ENCODE peak calls at places on chromosome 1, in ten cellular contexts. A is heart right ventricle; W is GM19239; Z is activated CD4-positive, alpha-beta T cell treated with anti-CD3 and anti-CD28 coated beads, Interleukin-2, amount 50 U/mL, for 1 hour; H is stimulated activated CD8-positive, alpha-beta memory T cell treated with anti-CD3 and anti-CD28 coated beads, Interleukin-4, amount 100 ng/mL, for 4 hours; X is NCI-H1694 treated with DMSO at 0.1 percent for 48 hours; G is HCEC 1CT; O is GM23338; K is stimulated activated CD4-positive, alpha-beta T cell treated with anti-CD3 and anti-CD28 coated beads, Interleukin-2, amount 100 ng/mL, for 48 hours; U is testis. T is an unnamed sample.

GRCh38 chr1:70495370-70495769 is 84.3 kb downstream of the CTH start:
- DNase-seq in A (no peak), W (no peak), Z (no peak), H (no peak), X (no peak), G (no peak), O (no peak), K (no peak), U (no peak), T (no peak)

GRCh38 chr1:6082430-6082971 is 36.8 kb downstream of the KCNAB2 start:
- DNase-seq in A (no peak), W (no peak), Z (no peak), H (no peak), X (peak), G (no peak), O (peak), K (no peak), U (peak), T (no peak)

GRCh38 chr1:86200901-86201300 is 44.3 kb upstream of the COL24A1 start:
- DNase-seq in A (no peak), W (no peak), Z (no peak), H (no peak), X (no peak), G (no peak), O (no peak), K (no peak), U (no peak), T (no peak)

GRCh38 chr1:174023438-174023837 is 1.3 kb upstream of the RC3H1 start:
- DNase-seq in A (no peak), W (no peak), Z (no peak), H (no peak), X (no peak), G (no peak), O (peak), K (no peak), U (no peak), T (no peak)

GRCh38 chr1:2091611-2092604 is 41.7 kb downstream of the PRKCZ start:
- DNase-seq in A (peak), W (peak), Z (peak), H (no peak), X (no peak), G (no peak), O (peak), K (peak), U (peak), T (no peak)

GRCh38 chr1:146012703-146013565 is 8.6 kb downstream of the HJV start:
- DNase-seq in A (no peak), W (no peak), Z (peak), H (no peak), X (peak), G (peak), O (peak), K (no peak), U (no peak), T (no peak)

GRCh38 chr1:47175227-47175934 is 14.5 kb downstream of the PDZK1IP1 start:
- DNase-seq in A (no peak), W (peak), Z (peak), H (no peak), X (peak), G (peak), O (peak), K (peak), U (peak), T (no peak)

GRCh38 chr1:12177999-12178441 is 11.2 kb downstream of the TNFRSF1B start:
- DNase-seq in A (peak), W (no peak), Z (peak), H (peak), X (no peak), G (peak), O (peak), K (peak), U (no peak), T (no peak)

GRCh38 chr1:5976231-5976630 is 16.0 kb downstream of the NPHP4 start:
- DNase-seq in A (no peak), W (no peak), Z (no peak), H (no peak), X (no peak), G (no peak), O (no peak), K (no peak), U (no peak), T (no peak)

GRCh38 chr1:186617860-186618780 is 62.1 kb downstream of the PTGS2 start:
- DNase-seq in A (peak), W (peak), Z (peak), H (no peak), X (no peak), G (peak), O (peak), K (peak), U (peak), T (peak)

GRCh38 chr1:230120289-230120948 is 53.4 kb downstream of the GALNT2 start:
- DNase-seq in A (peak), W (no peak), Z (no peak), H (no peak), X (no peak), G (no peak), O (no peak), K (no peak), U (peak), T (no peak)

GRCh38 chr1:62691062-62691844 is 3.1 kb upstream of the DOCK7 start:
- DNase-seq in A (no peak), W (no peak), Z (no peak), H (no peak), X (no peak), G (no peak), O (no peak), K (no peak), U (no peak), T (no peak)

GRCh38 chr1:59703226-59703917 is 111.4 kb upstream of the HOOK1 start:
- DNase-seq in A (no peak), W (no peak), Z (no peak), H (no peak), X (no peak), G (peak), O (no peak), K (no peak), U (no peak), T (no peak)

GRCh38 chr1:39407889-39408640 is 83.4 kb upstream of the BMP8A start:
- DNase-seq in A (no peak), W (no peak), Z (no peak), H (no peak), X (no peak), G (no peak), O (peak), K (no peak), U (no peak), T (no peak)

GRCh38 chr1:58781541-58782307 is 2.1 kb downstream of the JUN start:
- DNase-seq in A (peak), W (no peak), Z (peak), H (no peak), X (peak), G (peak), O (peak), K (peak), U (peak), T (no peak)

GRCh38 chr1:94335950-94336349 is 82.2 kb upstream of the ABCD3 start:
- DNase-seq in A (peak), W (no peak), Z (no peak), H (no peak), X (peak), G (peak), O (peak), K (no peak), U (peak), T (no peak)

GRCh38 chr1:217063065-217063908 is 340.1 kb upstream of the ESRRG start:
- DNase-seq in A (no peak), W (no peak), Z (no peak), H (no peak), X (no peak), G (no peak), O (no peak), K (no peak), U (no peak), T (no peak)

GRCh38 chr1:218330043-218330623 is 15.0 kb upstream of the TGFB2 start:
- DNase-seq in A (no peak), W (no peak), Z (no peak), H (no peak), X (peak), G (peak), O (peak), K (no peak), U (no peak), T (no peak)

GRCh38 chr1:228383773-228384172 is 22.9 kb downstream of the TRIM11 start:
- DNase-seq in A (no peak), W (no peak), Z (no peak), H (no peak), X (no peak), G (no peak), O (no peak), K (no peak), U (no peak), T (no peak)

GRCh38 chr1:55155522-55155921 is 59.6 kb downstream of the USP24 start:
- DNase-seq in A (peak), W (no peak), Z (no peak), H (no peak), X (no peak), G (no peak), O (peak), K (no peak), U (no peak), T (no peak)

GRCh38 chr1:148362930-148363810 is 119.9 kb downstream of the PPIAL4G start:
- DNase-seq in A (no peak), W (no peak), Z (no peak), H (no peak), X (no peak), G (no peak), O (no peak), K (no peak), U (no peak), T (no peak)

GRCh38 chr1:232142403-232143314 is 487.3 kb downstream of the SIPA1L2 start:
- DNase-seq in A (no peak), W (no peak), Z (no peak), H (no peak), X (peak), G (peak), O (peak), K (no peak), U (no peak), T (no peak)

GRCh38 chr1:227370463-227371254 is 52.4 kb upstream of the CDC42BPA start:
- DNase-seq in A (no peak), W (no peak), Z (no peak), H (no peak), X (no peak), G (no peak), O (no peak), K (no peak), U (no peak), T (no peak)

GRCh38 chr1:156103521-156103947 is 11.0 kb upstream of the LMNA start:
- DNase-seq in A (no peak), W (no peak), Z (peak), H (no peak), X (no peak), G (no peak), O (no peak), K (no peak), U (no peak), T (no peak)

GRCh38 chr1:34779005-34779404 is 2.0 kb upstream of the GJB3 start:
- DNase-seq in A (no peak), W (no peak), Z (no peak), H (no peak), X (no peak), G (no peak), O (no peak), K (no peak), U (no peak), T (no peak)

GRCh38 chr1:42424201-42424600 is 31.6 kb downstream of the ZMYND12 start:
- DNase-seq in A (no peak), W (no peak), Z (no peak), H (no peak), X (no peak), G (no peak), O (no peak), K (no peak), U (no peak), T (no peak)

GRCh38 chr1:168439451-168440375 is 104.1 kb downstream of the XCL2 start:
- DNase-seq in A (peak), W (peak), Z (peak), H (peak), X (peak), G (peak), O (peak), K (peak), U (peak), T (peak)

T was measured in GM12878.